ENCODE peak calls at places on chromosomes 7 and 10, in four cellular contexts. P is A549, U is H1, Z is K562. L is an unnamed sample.

GRCh38 chr7:42014625-42015412 is 222.2 kb downstream of the GLI3 start:
- DNase-seq in U (peak; percentile 86), P (peak; percentile 21), Z (peak; percentile 40), L (peak; percentile 29)

GRCh38 chr7:24283559-24283899 is 461 bp upstream of the NPY start:
- DNase-seq in Z (no peak), P (no peak), U (peak; percentile 68), L (no peak)

GRCh38 chr10:66844176-66844947 is 81.5 kb upstream of the LRRTM3 start:
- DNase-seq in P (no peak), Z (no peak), U (no peak), L (no peak)

GRCh38 chr10:17685227-17685840 is 41.4 kb downstream of the STAM start:
- DNase-seq in Z (no peak), P (no peak), U (no peak), L (no peak)

GRCh38 chr7:83751217-83751616 is 102.3 kb upstream of the SEMA3E start:
- DNase-seq in Z (no peak), U (no peak), P (no peak), L (no peak)

GRCh38 chr10:103295391-103296044 is 18.6 kb downstream of the INA start:
- DNase-seq in U (no peak), Z (no peak), P (no peak), L (no peak)

GRCh38 chr10:97069576-97070362 is 116.0 kb downstream of the SLIT1 start:
- DNase-seq in U (no peak), Z (peak; percentile 14), P (peak; percentile 55), L (no peak)

GRCh38 chr7:99210265-99210970 is 2.5 kb upstream of the KPNA7 start:
- DNase-seq in Z (no peak), U (no peak), P (peak; percentile 89), L (peak; percentile 88)

GRCh38 chr7:105990141-105990540 is 27.1 kb downstream of the CDHR3 start:
- DNase-seq in P (no peak), U (no peak), Z (no peak), L (no peak)

GRCh38 chr10:110746969-110747608 is 103.0 kb downstream of the RBM20 start:
- DNase-seq in U (no peak), P (no peak), Z (no peak), L (no peak)

GRCh38 chr10:99598781-99599481 is 21.3 kb downstream of the SLC25A28 start:
- DNase-seq in Z (no peak), U (no peak), P (no peak), L (no peak)

GRCh38 chr10:33326897-33327296 is 7.6 kb downstream of the NRP1 start:
- DNase-seq in Z (no peak), P (no peak), U (no peak), L (no peak)

GRCh38 chr7:24980695-24981543 is 941 bp upstream of the OSBPL3 start:
- DNase-seq in P (peak; percentile 38), U (peak; percentile 50), Z (no peak), L (no peak)

GRCh38 chr7:55572378-55573233 is at the start of gene VOPP1:
- DNase-seq in Z (peak; percentile 93), U (peak; percentile 79), P (peak; percentile 80), L (peak; percentile 35)

GRCh38 chr10:115772606-115773005 is 500.4 kb downstream of the GFRA1 start:
- DNase-seq in Z (no peak), P (peak; percentile 2), U (no peak), L (no peak)

GRCh38 chr10:91091780-91092179 is 128.7 kb upstream of the PCGF5 start:
- DNase-seq in Z (no peak), U (no peak), P (no peak), L (no peak)

GRCh38 chr10:59993931-59994330 is 87.6 kb upstream of the CCDC6 start:
- DNase-seq in P (no peak), Z (no peak), U (no peak), L (no peak)

GRCh38 chr7:34184466-34184865 is 279.1 kb downstream of the BMPER start:
- DNase-seq in Z (no peak), P (peak; percentile 10), U (no peak), L (no peak)

GRCh38 chr10:28686835-28687682 is 9.7 kb downstream of the BAMBI start:
- DNase-seq in P (no peak), Z (no peak), U (no peak), L (no peak)

GRCh38 chr10:6665847-6666246 is 85.8 kb upstream of the PRKCQ start:
- DNase-seq in Z (no peak), P (no peak), U (no peak), L (no peak)

GRCh38 chr7:44477063-44477830 is 13.2 kb downstream of the NUDCD3 start:
- DNase-seq in U (peak; percentile 65), Z (peak; percentile 70), P (peak; percentile 84), L (peak; percentile 71)

GRCh38 chr7:155457544-155458316 is at the start of gene EN2:
- DNase-seq in U (no peak), Z (no peak), P (no peak), L (no peak)

GRCh38 chr7:155455776-155456516 is 2.0 kb upstream of the EN2 start:
- DNase-seq in Z (no peak), P (no peak), U (no peak), L (no peak)

GRCh38 chr7:155458317-155459132 is 596 bp downstream of the EN2 start:
- DNase-seq in P (no peak), U (no peak), Z (no peak), L (no peak)

GRCh38 chr7:155456517-155456771 is 1.5 kb upstream of the EN2 start:
- DNase-seq in Z (no peak), U (no peak), P (no peak), L (no peak)

DNA sequence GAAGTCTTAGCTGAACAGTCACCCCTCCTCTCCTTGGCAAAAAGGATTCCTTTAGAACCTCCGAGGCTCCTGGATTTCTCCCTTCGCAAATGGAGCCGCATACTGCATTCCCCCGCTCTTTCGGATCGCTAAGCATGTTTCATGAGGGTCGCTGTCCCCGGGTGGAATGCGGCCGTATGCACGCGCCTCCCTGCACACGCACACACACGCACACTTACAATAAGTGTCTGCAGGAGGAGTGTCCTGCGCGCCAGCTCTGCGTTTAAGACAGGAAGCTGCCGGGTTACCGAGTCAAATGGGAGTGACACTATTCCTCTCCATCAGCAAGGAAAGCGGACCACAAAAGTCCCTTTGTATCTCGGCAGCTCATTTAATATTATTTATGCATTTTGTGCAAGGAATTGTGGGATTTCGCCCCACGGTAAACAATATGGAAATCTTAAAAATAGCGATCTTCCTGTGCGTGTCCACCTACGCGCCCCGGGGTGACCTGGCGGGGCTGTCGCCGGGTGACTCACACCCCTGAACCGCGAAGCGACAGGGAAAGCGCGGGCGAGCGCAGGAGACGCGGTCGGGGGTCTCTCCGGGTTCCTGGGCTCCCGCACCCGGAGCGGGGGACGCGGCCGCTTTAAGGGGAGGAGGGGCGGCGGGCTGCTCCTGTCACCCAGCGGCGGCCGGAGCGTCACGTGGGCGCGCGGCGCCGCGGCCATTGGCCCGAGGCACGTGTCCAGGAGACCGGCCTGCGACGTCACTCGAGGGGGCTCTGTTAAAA is 971 bp upstream of the EN2 start:
- DNase-seq in U (peak; percentile 81), Z (peak; percentile 70), P (peak; percentile 91), L (no peak)
- TF ChIP-seq PHF8 in U (no peak), Z (no peak), P (no peak), L (no peak)

GRCh38 chr10:4692206-4692605 is 133.8 kb upstream of the AKR1E2 start:
- DNase-seq in P (no peak), Z (no peak), U (no peak), L (no peak)
- TF ChIP-seq PHF8 in P (no peak), Z (no peak), U (no peak), L (no peak)

DNA sequence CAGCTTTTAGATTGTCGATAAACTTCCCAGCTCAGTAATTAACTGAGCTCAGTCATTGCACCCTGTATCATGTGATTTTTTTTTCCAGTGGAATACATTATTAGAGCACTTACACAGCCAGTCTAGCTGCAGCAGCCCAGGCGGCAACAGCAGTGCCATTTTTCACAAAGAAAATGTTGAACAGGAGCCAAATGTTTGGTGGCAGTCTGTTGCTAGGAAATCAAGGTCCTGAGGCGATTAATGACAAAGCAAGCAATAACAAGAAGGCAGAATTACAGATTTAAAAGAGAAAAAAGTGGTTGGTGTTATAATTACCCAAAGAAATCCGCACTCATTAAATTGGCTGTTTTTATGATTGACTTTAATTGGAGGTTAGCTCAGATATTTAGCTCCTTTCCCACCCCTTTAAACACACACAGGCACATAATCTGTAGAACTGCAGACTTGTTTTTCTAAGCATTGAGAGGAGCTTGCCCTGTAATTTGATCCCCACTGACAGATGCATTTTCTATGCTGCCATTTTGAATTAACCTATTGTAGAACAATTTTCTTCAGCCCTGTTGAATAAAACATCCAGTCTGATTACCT is 267.4 kb downstream of the ADK start:
- DNase-seq in Z (peak; percentile 42), U (no peak), P (no peak), L (no peak)
- TF ChIP-seq PHF8 in Z (no peak), U (no peak), P (no peak), L (no peak)

GRCh38 chr7:64509583-64509982 is 53.3 kb downstream of the ZNF680 start:
- DNase-seq in Z (no peak), U (no peak), P (no peak), L (no peak)
- TF ChIP-seq PHF8 in Z (no peak), U (no peak), P (no peak), L (no peak)

DNA sequence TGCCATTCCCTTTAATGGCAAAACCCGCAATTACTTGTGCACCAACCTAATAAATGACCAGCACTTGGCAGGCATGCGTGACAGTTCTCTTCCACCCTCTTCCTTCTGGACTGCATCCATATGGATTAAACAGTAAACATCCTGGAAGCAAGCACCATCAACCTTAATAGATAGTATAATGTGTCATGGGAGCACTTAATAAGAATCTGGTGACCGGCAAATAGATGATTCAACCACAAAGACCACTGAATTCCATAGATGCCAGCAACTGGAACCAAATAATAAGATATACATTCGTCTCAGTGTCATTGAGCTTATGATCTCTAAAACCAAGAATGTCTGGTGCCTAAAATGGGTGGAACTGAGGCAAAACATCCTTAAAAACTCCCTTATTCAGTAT is 610.1 kb downstream of the CALN1 start:
- DNase-seq in U (no peak), Z (no peak), P (no peak), L (no peak)
- TF ChIP-seq PHF8 in U (no peak), Z (no peak), P (no peak), L (no peak)

GRCh38 chr7:96236198-96237039 is 85.5 kb downstream of the SLC25A13 start:
- DNase-seq in U (no peak), Z (peak; percentile 89), P (no peak), L (no peak)
- TF ChIP-seq PHF8 in U (no peak), Z (no peak), P (no peak), L (no peak)

GRCh38 chr7:13794581-13794980 is 194.9 kb downstream of the ETV1 start:
- DNase-seq in Z (no peak), P (no peak), U (no peak), L (no peak)
- TF ChIP-seq PHF8 in Z (no peak), P (no peak), U (no peak), L (no peak)

DNA sequence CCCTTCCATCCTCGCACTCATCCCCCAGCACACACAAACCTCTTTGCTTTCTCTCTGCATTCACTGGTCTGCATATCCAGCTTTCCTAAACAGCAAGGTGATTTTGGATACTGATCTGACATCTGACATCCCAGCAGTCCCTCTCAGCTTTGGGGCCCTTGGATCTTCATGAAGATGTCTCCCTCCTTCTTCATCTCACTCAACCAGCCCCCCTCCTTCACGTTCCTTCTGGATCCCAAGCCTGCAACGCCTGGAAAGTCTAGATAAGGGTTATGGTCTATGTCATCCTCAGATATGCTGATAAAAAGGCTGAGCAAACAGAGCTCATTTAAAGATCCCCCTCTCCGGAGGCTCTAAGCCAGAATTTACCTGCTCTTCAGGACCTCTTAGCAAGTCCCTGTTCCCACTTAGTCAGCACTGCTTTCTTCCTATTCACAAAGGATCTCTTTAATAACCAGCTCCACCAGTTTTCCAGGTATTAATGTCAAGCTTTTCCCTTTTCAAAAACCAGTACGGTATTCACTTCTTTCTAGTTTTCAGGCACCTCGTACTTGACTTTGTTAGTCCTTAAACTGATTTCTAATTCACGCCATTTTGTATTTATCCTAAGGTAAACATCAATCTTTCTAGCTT is 38.9 kb downstream of the CREB3L2 start:
- DNase-seq in U (no peak), Z (peak; percentile 93), P (no peak), L (no peak)
- TF ChIP-seq PHF8 in U (no peak), Z (no peak), P (no peak), L (no peak)